ENCODE peak calls at places on chromosomes 6 and 20, in nine cellular contexts. O is sigmoid colon; J is right atrium auricular region; B is kidney; T is mesendoderm; N is trophoblast cell; I is CD4-positive, alpha-beta memory T cell; A is stomach; Y is SJCRH30. M is an unnamed sample. For H3K4me1, the result is how much of the 10 kb centered on the place peaks cover.

GRCh38 chr6:34656378-34657036 is 40.1 kb downstream of the ILRUN start:
- DNase-seq in A (peak), T (no peak), I (peak), J (no peak), O (no peak), N (peak), Y (peak), B (no peak), M (no peak)

GRCh38 chr6:44275749-44276648 is 5.7 kb downstream of the TMEM151B start:
- DNase-seq in B (no peak), A (no peak), Y (peak), I (no peak), J (no peak), O (no peak), T (no peak), N (peak), M (no peak)

GRCh38 chr6:158752613-158753012 is 66.6 kb downstream of the EZR start:
- DNase-seq in T (no peak), I (no peak), J (no peak), Y (peak), B (no peak), A (peak), O (peak), N (no peak), M (no peak)

GRCh38 chr20:57813870-57814269 is 104.1 kb upstream of the PMEPA1 start:
- DNase-seq in T (no peak), B (peak), Y (no peak), I (no peak), N (no peak), J (no peak), O (peak), A (no peak), M (peak)

GRCh38 chr6:53048431-53049195 is 16.6 kb upstream of the FBXO9 start:
- DNase-seq in T (no peak), N (no peak), J (no peak), Y (peak), O (no peak), I (peak), B (no peak), A (no peak), M (no peak)

GRCh38 chr20:49889943-49890650 is 25.2 kb downstream of the SPATA2 start:
- DNase-seq in N (no peak), B (no peak), O (peak), T (no peak), J (no peak), Y (no peak), I (no peak), A (peak), M (peak)

GRCh38 chr20:33945391-33946079 is 48.2 kb upstream of the RALY start:
- DNase-seq in A (no peak), O (no peak), J (no peak), N (no peak), B (no peak), I (no peak), Y (no peak), T (no peak), M (no peak)

GRCh38 chr20:61500791-61501321 is 248.8 kb downstream of the CDH4 start:
- DNase-seq in T (peak), Y (no peak), I (no peak), A (no peak), N (peak), O (no peak), J (no peak), B (no peak), M (peak)

GRCh38 chr20:32477594-32478512 is 107.3 kb downstream of the NOL4L start:
- DNase-seq in J (no peak), Y (no peak), B (peak), A (peak), T (no peak), I (no peak), N (no peak), O (peak), M (peak)

GRCh38 chr6:74050921-74051320 is 354.9 kb downstream of the CD109 start:
- DNase-seq in O (no peak), J (no peak), B (no peak), Y (no peak), I (no peak), T (peak), A (no peak), N (no peak), M (no peak)

DNA sequence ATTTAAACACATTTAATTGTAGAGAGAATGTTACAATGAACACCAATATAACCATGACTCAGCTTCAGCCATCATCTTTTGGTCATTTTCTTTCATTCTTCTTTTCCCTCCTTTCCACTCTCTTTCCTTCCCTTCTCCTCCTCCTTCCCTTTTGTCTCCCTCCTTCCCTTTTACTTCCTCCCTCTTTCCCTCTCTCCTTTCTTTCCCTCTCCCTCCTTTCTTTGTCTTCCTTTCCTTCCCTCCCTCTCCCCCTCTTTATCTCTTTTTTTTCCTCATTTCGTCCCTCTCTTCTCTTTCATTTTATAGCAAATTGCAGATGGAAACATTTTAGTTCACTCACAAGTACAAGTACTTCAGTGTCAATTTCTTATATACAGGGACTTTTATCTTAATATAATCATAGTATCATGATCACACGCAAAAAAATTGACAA is 1.8 kb downstream of the ZKSCAN3 start:
- DNase-seq in O (no peak), T (no peak), J (no peak), A (no peak), I (no peak), Y (no peak), B (no peak), N (no peak), M (no peak)
- H3K4me3 ChIP-seq in O (no peak), T (no peak), J (no peak), A (no peak), I (no peak), Y (no peak), B (peak), N (no peak), M (no peak)

GRCh38 chr20:58908941-58909340 is 56.4 kb downstream of the GNAS start:
- DNase-seq in T (no peak), J (no peak), A (no peak), I (no peak), N (no peak), O (no peak), Y (no peak), B (no peak), M (no peak)
- H3K27ac ChIP-seq in T (no peak), J (peak), A (peak), I (no peak), N (no peak), O (no peak), Y (no peak), B (no peak), M (no peak)

DNA sequence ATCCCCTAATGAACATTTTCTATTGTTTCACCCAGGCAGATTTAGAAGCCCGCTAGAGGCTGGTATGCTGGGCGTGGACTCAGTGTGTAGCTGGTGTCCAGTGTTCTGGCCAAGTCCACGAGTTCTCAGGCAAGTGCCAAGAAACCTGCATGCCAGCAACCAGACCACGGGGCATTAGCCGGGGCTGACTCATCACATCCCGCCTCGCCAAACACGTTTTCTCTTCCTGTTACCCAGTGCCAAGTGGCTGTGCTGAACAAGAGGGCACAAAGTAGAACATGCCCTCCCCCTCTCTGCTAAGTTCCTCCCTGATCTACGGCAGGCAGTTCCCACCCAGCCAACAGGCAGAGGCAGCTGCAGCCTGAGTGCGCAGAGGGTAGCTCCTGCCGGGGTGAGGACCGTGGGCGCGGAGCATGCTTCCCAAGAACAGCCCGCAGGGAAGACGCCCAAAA is 29.6 kb downstream of the RAMACL start:
- DNase-seq in O (peak), B (peak), N (peak), T (no peak), I (no peak), Y (peak), A (peak), J (peak), M (peak)
- H3K4me1 ChIP-seq in O (half or more), B (under half), N (under half), T (under half), I (under half), Y (under half), A (under half), J (under half), M (under half)

GRCh38 chr6:15823838-15824414 is 161.1 kb upstream of the DTNBP1 start:
- DNase-seq in B (no peak), T (no peak), A (no peak), N (no peak), J (no peak), O (no peak), I (no peak), Y (no peak), M (no peak)

GRCh38 chr6:15819841-15820240 is 157.0 kb upstream of the DTNBP1 start:
- DNase-seq in O (no peak), B (no peak), J (no peak), Y (no peak), A (no peak), I (no peak), N (no peak), T (no peak), M (no peak)

GRCh38 chr6:15825332-15825930 is 162.6 kb upstream of the DTNBP1 start:
- DNase-seq in Y (no peak), T (no peak), I (no peak), B (no peak), J (no peak), A (no peak), N (no peak), O (no peak), M (no peak)

GRCh38 chr6:15824851-15825250 is 162.0 kb upstream of the DTNBP1 start:
- DNase-seq in I (no peak), A (no peak), J (no peak), N (no peak), Y (peak), T (no peak), O (no peak), B (no peak), M (no peak)

DNA sequence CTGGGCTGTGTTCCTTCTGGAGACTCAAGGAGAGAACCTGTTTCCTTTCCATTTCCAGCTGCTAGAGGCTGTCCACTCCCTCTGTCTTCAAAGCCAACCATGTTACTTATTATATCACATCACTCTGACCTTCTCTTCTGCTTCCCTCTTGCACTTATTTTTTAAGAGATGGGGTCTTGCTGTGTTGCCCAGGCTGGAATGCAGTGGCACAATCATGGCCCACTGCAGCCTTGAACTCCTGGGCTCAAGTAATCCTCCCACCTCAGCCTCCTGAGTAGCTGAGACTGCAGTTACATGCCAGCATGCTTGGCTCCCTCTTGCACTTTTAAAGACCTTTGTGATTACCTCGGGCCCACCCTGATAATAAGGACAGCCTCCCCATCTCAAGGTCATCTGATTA is 160.0 kb upstream of the DTNBP1 start:
- DNase-seq in O (no peak), I (no peak), J (no peak), N (no peak), A (no peak), B (no peak), Y (no peak), T (no peak), M (no peak)
- H3K4me3 ChIP-seq in O (no peak), I (no peak), J (no peak), N (no peak), A (no peak), B (no peak), Y (no peak), T (no peak), M (no peak)